ENCODE peak calls at places on chromosome 22, in ten cellular contexts. Y is H4, V is AG08395, R is cardiac fibroblast, H is progenitor cell of endocrine pancreas, F is cerebellum, W is EL, I is fibroblast of pulmonary artery, K is C1 segment of cervical spinal cord, E is HT1080. X is an unnamed sample.

GRCh38 chr22:27588273-27588672 is 213.3 kb downstream of the MN1 start:
- DNase-seq in Y (no peak), V (no peak), R (no peak), H (peak), F (no peak), W (no peak), I (no peak), K (no peak), E (no peak), X (no peak)

GRCh38 chr22:17436382-17436951 is 67.2 kb downstream of the CECR2 start:
- DNase-seq in Y (no peak), V (no peak), R (peak), H (no peak), F (no peak), W (no peak), I (peak), K (peak), E (no peak), X (peak)

GRCh38 chr22:19126309-19126666 is 4.1 kb upstream of the DGCR2 start:
- DNase-seq in Y (no peak), V (no peak), R (no peak), H (no peak), F (no peak), W (no peak), I (no peak), K (no peak), E (no peak), X (no peak)

GRCh38 chr22:30193031-30193794 is 53.3 kb downstream of the LIF start:
- DNase-seq in Y (no peak), V (no peak), R (no peak), H (no peak), F (no peak), W (no peak), I (no peak), K (no peak), E (no peak), X (no peak)

GRCh38 chr22:40525250-40525884 is 111.2 kb downstream of the MRTFA start:
- DNase-seq in Y (peak), V (no peak), R (peak), H (no peak), F (no peak), W (peak), I (peak), K (peak), E (peak), X (peak)

GRCh38 chr22:46018859-46019258 is 41.9 kb upstream of the WNT7B start:
- DNase-seq in Y (no peak), V (no peak), R (no peak), H (no peak), F (no peak), W (peak), I (no peak), K (no peak), E (no peak), X (no peak)

GRCh38 chr22:37139762-37140161 is 10.0 kb downstream of the IL2RB start:
- DNase-seq in Y (no peak), V (no peak), R (no peak), H (no peak), F (no peak), W (no peak), I (no peak), K (no peak), E (no peak), X (no peak)

GRCh38 chr22:46352691-46353386 is 17.3 kb downstream of the TRMU start:
- DNase-seq in Y (peak), V (no peak), R (peak), H (no peak), F (peak), W (peak), I (peak), K (no peak), E (peak), X (no peak)

GRCh38 chr22:36578619-36579018 is 49.7 kb upstream of the EIF3D start:
- DNase-seq in Y (no peak), V (no peak), R (no peak), H (no peak), F (no peak), W (no peak), I (no peak), K (no peak), E (no peak), X (no peak)

GRCh38 chr22:46766611-46767010 is 4.2 kb downstream of the TBC1D22A start:
- DNase-seq in Y (no peak), V (no peak), R (no peak), H (no peak), F (no peak), W (no peak), I (no peak), K (no peak), E (no peak), X (no peak)

GRCh38 chr22:44736581-44737413 is 15.6 kb upstream of the ARHGAP8 start:
- DNase-seq in Y (no peak), V (no peak), R (no peak), H (no peak), F (no peak), W (no peak), I (no peak), K (no peak), E (no peak), X (no peak)

GRCh38 chr22:49229483-49230193 is 598.0 kb downstream of the BRD1 start:
- DNase-seq in Y (no peak), V (no peak), R (no peak), H (no peak), F (no peak), W (no peak), I (no peak), K (no peak), E (no peak), X (no peak)

GRCh38 chr22:42282252-42282942 is 11.9 kb upstream of the TCF20 start:
- DNase-seq in Y (no peak), V (no peak), R (no peak), H (no peak), F (no peak), W (no peak), I (no peak), K (peak), E (no peak), X (no peak)

GRCh38 chr22:50141891-50142363 is 28.6 kb upstream of the PANX2 start:
- DNase-seq in Y (no peak), V (no peak), R (no peak), H (no peak), F (no peak), W (no peak), I (no peak), K (no peak), E (no peak), X (no peak)

GRCh38 chr22:35664955-35665577 is 16.8 kb downstream of the APOL6 start:
- DNase-seq in Y (no peak), V (no peak), R (no peak), H (no peak), F (no peak), W (no peak), I (no peak), K (no peak), E (no peak), X (no peak)

GRCh38 chr22:41022470-41023298 is 69.7 kb upstream of the EP300 start:
- DNase-seq in Y (peak), V (peak), R (peak), H (peak), F (peak), W (peak), I (peak), K (peak), E (no peak), X (peak)

GRCh38 chr22:40050258-40050657 is 55.5 kb downstream of the FAM83F start:
- DNase-seq in Y (no peak), V (no peak), R (no peak), H (no peak), F (no peak), W (no peak), I (no peak), K (no peak), E (no peak), X (peak)

GRCh38 chr22:23245799-23246136 is 65.5 kb downstream of the BCR start:
- DNase-seq in Y (no peak), V (no peak), R (no peak), H (no peak), F (no peak), W (no peak), I (no peak), K (no peak), E (no peak), X (no peak)

GRCh38 chr22:35008213-35008612 is 57.7 kb upstream of the ISX start:
- DNase-seq in Y (no peak), V (no peak), R (no peak), H (no peak), F (no peak), W (no peak), I (no peak), K (no peak), E (no peak), X (no peak)

GRCh38 chr22:41364233-41364632 is 17.5 kb upstream of the TEF start:
- DNase-seq in Y (no peak), V (no peak), R (no peak), H (no peak), F (no peak), W (no peak), I (no peak), K (no peak), E (no peak), X (no peak)

GRCh38 chr22:23070418-23071162 is at the start of gene GNAZ:
- DNase-seq in Y (no peak), V (no peak), R (no peak), H (no peak), F (no peak), W (peak), I (no peak), K (peak), E (no peak), X (no peak)

GRCh38 chr22:20967697-20968201 is 694 bp downstream of the AIFM3 start:
- DNase-seq in Y (no peak), V (no peak), R (no peak), H (no peak), F (peak), W (no peak), I (no peak), K (peak), E (no peak), X (no peak)

GRCh38 chr22:37843746-37844089 is 416 bp downstream of the ANKRD54 start:
- DNase-seq in Y (no peak), V (peak), R (no peak), H (peak), F (peak), W (no peak), I (no peak), K (peak), E (no peak), X (peak)

GRCh38 chr22:44292007-44292370 is 20.8 kb downstream of the SHISAL1 start:
- DNase-seq in Y (no peak), V (no peak), R (no peak), H (no peak), F (no peak), W (no peak), I (no peak), K (no peak), E (no peak), X (no peak)

X was measured in Kasumi-1.